ENCODE peak calls at places on chromosome 18, in nine cellular contexts. T, Y, I, R, J, G, O, U and E are unnamed samples.

GRCh38 chr18:11937874-11938478 is 29.9 kb upstream of the MPPE1 start:
- DNase-seq in J (peak), G (peak), U (peak), O (peak), I (peak), R (peak), Y (peak), T (peak), E (peak)

GRCh38 chr18:31661965-31662364 is 22.4 kb downstream of the B4GALT6 start:
- DNase-seq in I (no peak), R (peak), U (no peak), O (no peak), T (no peak), Y (peak), G (no peak), J (no peak), E (no peak)

GRCh38 chr18:75309564-75309963 is 99.0 kb downstream of the TSHZ1 start:
- DNase-seq in G (no peak), T (no peak), Y (no peak), I (no peak), J (no peak), O (no peak), R (no peak), U (no peak), E (no peak)

GRCh38 chr18:60413944-60414547 is 41.5 kb upstream of the MC4R start:
- DNase-seq in O (no peak), G (peak), Y (peak), J (no peak), R (peak), T (no peak), I (peak), U (no peak), E (no peak)

GRCh38 chr18:41268271-41268670 is 686.8 kb upstream of the PIK3C3 start:
- DNase-seq in G (no peak), Y (no peak), T (no peak), J (no peak), R (no peak), U (no peak), I (no peak), O (no peak), E (no peak)

GRCh38 chr18:24023185-24023814 is 8.7 kb downstream of the TTC39C start:
- DNase-seq in G (no peak), O (no peak), T (no peak), J (no peak), R (no peak), I (peak), U (no peak), Y (no peak), E (no peak)

GRCh38 chr18:8603663-8604520 is 5.3 kb upstream of the RAB12 start:
- DNase-seq in O (no peak), U (no peak), I (no peak), T (no peak), G (peak), Y (no peak), R (no peak), J (no peak), E (no peak)

GRCh38 chr18:75810481-75810880 is 383.0 kb upstream of the SMIM21 start:
- DNase-seq in Y (no peak), I (no peak), T (no peak), O (no peak), R (no peak), J (no peak), U (no peak), G (no peak), E (no peak)

GRCh38 chr18:31185551-31185950 is 22.9 kb upstream of the DSC1 start:
- DNase-seq in G (no peak), I (no peak), Y (no peak), T (no peak), R (no peak), U (no peak), O (no peak), J (no peak), E (no peak)

GRCh38 chr18:75504469-75504868 is 77.0 kb upstream of the SMIM21 start:
- DNase-seq in U (no peak), G (no peak), I (no peak), O (no peak), J (no peak), Y (no peak), R (no peak), T (no peak), E (no peak)

GRCh38 chr18:49486959-49487710 is at the start of gene C18orf32:
- DNase-seq in G (peak), T (peak), U (peak), J (peak), R (peak), I (peak), Y (peak), O (peak), E (peak)

GRCh38 chr18:8238507-8238906 is 370.7 kb upstream of the RAB12 start:
- DNase-seq in O (no peak), J (no peak), I (no peak), Y (no peak), T (no peak), R (peak), U (no peak), G (no peak), E (no peak)

GRCh38 chr18:77366067-77366724 is 116.5 kb downstream of the GALR1 start:
- DNase-seq in T (no peak), Y (no peak), J (no peak), R (peak), G (no peak), O (no peak), I (no peak), U (no peak), E (no peak)

GRCh38 chr18:61400714-61401113 is 67.5 kb downstream of the CDH20 start:
- DNase-seq in O (no peak), I (no peak), T (no peak), Y (peak), G (no peak), J (no peak), U (no peak), R (peak), E (no peak)

GRCh38 chr18:21109936-21110666 is 1.5 kb downstream of the ROCK1 start:
- DNase-seq in R (no peak), G (peak), O (no peak), Y (peak), I (no peak), T (no peak), U (no peak), J (no peak), E (no peak)

GRCh38 chr18:9925369-9925768 is 11.6 kb downstream of the VAPA start:
- DNase-seq in I (no peak), R (peak), O (no peak), U (no peak), Y (peak), J (no peak), G (no peak), T (no peak), E (no peak)

GRCh38 chr18:7177131-7177744 is 53.7 kb upstream of the LRRC30 start:
- DNase-seq in G (peak), O (no peak), R (peak), U (no peak), T (no peak), Y (peak), I (peak), J (no peak), E (no peak)

GRCh38 chr18:14942275-14942674 is 194.3 kb downstream of the ANKRD30B start:
- DNase-seq in R (no peak), U (no peak), I (no peak), Y (no peak), O (no peak), J (peak), G (no peak), T (no peak), E (no peak)

GRCh38 chr18:14941256-14941655 is 193.3 kb downstream of the ANKRD30B start:
- DNase-seq in T (no peak), G (no peak), U (no peak), Y (no peak), O (no peak), J (peak), R (no peak), I (no peak), E (no peak)

GRCh38 chr18:14940738-14941137 is 192.8 kb downstream of the ANKRD30B start:
- DNase-seq in O (no peak), I (no peak), G (no peak), T (no peak), J (peak), Y (no peak), U (no peak), R (no peak), E (no peak)

GRCh38 chr18:14943486-14943885 is 195.5 kb downstream of the ANKRD30B start:
- DNase-seq in J (peak), O (no peak), G (no peak), U (no peak), R (no peak), Y (no peak), T (no peak), I (no peak), E (no peak)

DNA sequence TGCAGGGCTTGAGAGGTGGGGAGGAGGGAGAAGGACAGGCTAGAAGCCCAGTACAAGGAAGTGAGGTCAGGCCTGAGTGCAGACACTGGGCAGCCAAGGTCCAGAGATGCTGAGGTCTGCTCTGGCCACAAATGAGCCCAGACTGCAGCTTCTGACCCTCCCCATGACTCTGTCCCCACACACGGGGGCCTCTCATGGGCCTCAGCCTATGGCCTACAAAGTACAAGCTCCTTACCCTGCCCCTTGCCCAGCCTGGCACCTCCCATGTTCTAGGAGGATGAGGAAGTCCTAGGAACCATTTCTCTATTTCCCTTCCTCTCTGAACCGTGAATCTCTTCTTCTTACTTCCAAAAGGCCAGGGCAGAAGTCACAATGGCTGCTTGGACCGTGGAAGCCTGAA is 193.8 kb downstream of the ANKRD30B start:
- DNase-seq in R (no peak), Y (no peak), J (peak), O (no peak), G (no peak), U (no peak), T (no peak), I (no peak), E (no peak)
- H3K27ac ChIP-seq in R (no peak), Y (no peak), J (no peak), O (no peak), G (no peak), U (no peak), T (no peak), I (no peak), E (no peak)

GRCh38 chr18:34909637-34910364 is 131.4 kb upstream of the MAPRE2 start:
- DNase-seq in J (peak), I (no peak), R (no peak), Y (peak), T (peak), U (no peak), O (no peak), G (no peak), E (no peak)
- H3K27ac ChIP-seq in J (peak), I (no peak), R (no peak), Y (no peak), T (no peak), U (no peak), O (no peak), G (no peak), E (no peak)

GRCh38 chr18:59374112-59374511 is 15.0 kb upstream of the LMAN1 start:
- DNase-seq in R (no peak), I (no peak), O (no peak), T (no peak), Y (no peak), G (no peak), U (no peak), J (no peak), E (no peak)

GRCh38 chr18:59380706-59381105 is 21.6 kb upstream of the LMAN1 start:
- DNase-seq in J (no peak), Y (no peak), G (no peak), O (no peak), T (no peak), U (no peak), R (no peak), I (peak), E (no peak)

GRCh38 chr18:59376351-59376935 is 17.4 kb upstream of the LMAN1 start:
- DNase-seq in T (no peak), J (no peak), O (no peak), R (no peak), G (no peak), Y (no peak), U (no peak), I (no peak), E (no peak)

GRCh38 chr18:59379772-59380530 is 20.9 kb upstream of the LMAN1 start:
- DNase-seq in G (no peak), J (no peak), O (no peak), Y (peak), T (no peak), I (no peak), R (peak), U (no peak), E (no peak)

DNA sequence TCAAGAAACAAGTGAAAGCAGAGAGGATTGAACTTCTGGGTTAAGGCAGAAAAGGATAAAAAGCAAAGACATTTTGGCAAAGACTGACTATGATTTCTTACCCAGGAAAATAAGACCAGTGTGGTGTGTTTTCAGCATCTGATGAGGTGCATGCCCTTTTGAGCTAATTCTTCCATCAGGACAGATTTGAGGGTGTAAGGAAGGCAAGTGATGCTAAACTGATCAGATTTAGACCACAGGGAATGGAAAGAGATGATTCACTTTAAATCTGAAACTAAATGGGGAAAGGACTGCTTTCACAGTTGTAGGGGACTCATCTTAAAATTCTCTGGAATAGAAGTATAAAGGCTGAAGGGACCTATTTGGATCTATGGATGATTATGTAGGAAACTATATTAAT is 18.9 kb upstream of the LMAN1 start:
- DNase-seq in G (no peak), J (no peak), Y (no peak), O (no peak), T (no peak), R (no peak), U (no peak), I (no peak), E (no peak)
- H3K27ac ChIP-seq in G (no peak), J (no peak), Y (no peak), O (no peak), T (no peak), R (no peak), U (no peak), I (no peak), E (no peak)

DNA sequence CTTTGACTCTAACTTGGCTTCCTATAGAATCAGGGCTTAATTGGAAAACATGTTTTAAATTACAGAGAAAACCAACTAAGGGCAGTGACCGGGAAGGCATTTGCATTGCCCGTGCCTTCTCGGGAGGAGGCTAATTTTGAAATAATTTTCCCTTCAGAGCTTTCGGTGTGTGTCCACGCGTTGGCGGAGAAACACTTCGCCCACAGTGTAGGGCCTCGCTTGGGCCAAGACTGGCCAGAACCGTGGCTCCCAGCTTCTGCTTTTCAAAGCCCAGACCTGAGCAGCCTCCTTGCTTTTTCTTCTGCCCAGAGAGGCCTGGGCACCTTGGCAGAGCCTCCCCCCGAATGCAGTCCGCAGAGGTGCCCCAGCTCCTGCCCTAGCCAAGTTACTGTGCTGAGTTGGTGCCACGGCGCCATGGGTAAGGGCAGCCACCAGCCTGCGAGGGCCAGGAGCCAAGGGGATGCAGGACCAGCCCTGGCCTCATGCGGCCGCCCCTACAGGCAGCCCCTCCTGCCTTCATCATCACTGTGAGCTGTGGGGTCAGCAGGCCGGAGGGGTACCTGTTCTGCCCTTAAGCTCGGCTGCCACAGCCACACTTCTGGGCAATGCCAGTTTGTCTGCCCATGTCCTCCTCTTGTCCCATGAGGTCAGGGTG is 57.4 kb downstream of the NFATC1 start:
- DNase-seq in O (no peak), J (no peak), T (no peak), G (no peak), I (no peak), U (no peak), R (no peak), Y (no peak), E (no peak)
- H3K27ac ChIP-seq in O (no peak), J (no peak), T (no peak), G (no peak), I (no peak), U (no peak), R (no peak), Y (no peak), E (peak)

DNA sequence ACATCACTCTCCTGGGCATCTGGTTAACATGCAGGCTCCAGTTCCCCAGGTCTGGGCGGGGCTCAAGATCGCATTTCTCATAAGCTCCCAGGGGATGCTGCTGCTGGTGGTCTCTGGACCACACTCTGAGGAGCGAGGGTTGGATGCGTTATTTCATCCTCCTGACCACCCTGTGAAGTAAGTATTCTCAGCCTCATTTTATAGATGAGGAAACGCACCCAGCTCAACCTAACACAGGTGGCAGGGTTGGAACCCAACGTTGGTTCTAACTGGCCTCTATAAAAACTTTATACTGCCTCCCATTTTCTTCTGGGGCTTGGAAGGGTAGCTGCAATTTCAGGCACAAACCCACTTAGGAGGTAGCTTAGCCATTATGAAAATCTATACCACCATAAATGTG is 120.5 kb downstream of the FAM210A start:
- DNase-seq in U (no peak), O (no peak), R (no peak), G (no peak), Y (no peak), T (no peak), I (no peak), J (no peak), E (no peak)
- H3K27ac ChIP-seq in U (no peak), O (no peak), R (no peak), G (no peak), Y (no peak), T (no peak), I (no peak), J (no peak), E (no peak)

GRCh38 chr18:26575865-26576217 is 27.5 kb upstream of the KCTD1 start:
- DNase-seq in Y (no peak), R (no peak), J (no peak), I (peak), T (no peak), G (no peak), U (no peak), O (no peak), E (no peak)
- H3K27ac ChIP-seq in Y (no peak), R (no peak), J (no peak), I (peak), T (no peak), G (no peak), U (no peak), O (no peak), E (no peak)

GRCh38 chr18:45167631-45168225 is 447.5 kb upstream of the SLC14A2 start:
- DNase-seq in Y (peak), R (peak), I (no peak), G (no peak), U (no peak), T (no peak), O (no peak), J (no peak), E (no peak)

GRCh38 chr18:45166341-45167108 is 448.8 kb upstream of the SLC14A2 start:
- DNase-seq in Y (peak), G (no peak), I (peak), J (no peak), T (no peak), O (peak), U (no peak), R (peak), E (no peak)

GRCh38 chr18:45168883-45169585 is 446.2 kb upstream of the SLC14A2 start:
- DNase-seq in U (no peak), G (no peak), J (no peak), R (peak), T (no peak), Y (peak), O (no peak), I (no peak), E (no peak)

GRCh38 chr18:45165871-45166270 is 449.4 kb upstream of the SLC14A2 start:
- DNase-seq in I (no peak), J (no peak), Y (no peak), T (no peak), R (no peak), O (no peak), G (no peak), U (no peak), E (no peak)

DNA sequence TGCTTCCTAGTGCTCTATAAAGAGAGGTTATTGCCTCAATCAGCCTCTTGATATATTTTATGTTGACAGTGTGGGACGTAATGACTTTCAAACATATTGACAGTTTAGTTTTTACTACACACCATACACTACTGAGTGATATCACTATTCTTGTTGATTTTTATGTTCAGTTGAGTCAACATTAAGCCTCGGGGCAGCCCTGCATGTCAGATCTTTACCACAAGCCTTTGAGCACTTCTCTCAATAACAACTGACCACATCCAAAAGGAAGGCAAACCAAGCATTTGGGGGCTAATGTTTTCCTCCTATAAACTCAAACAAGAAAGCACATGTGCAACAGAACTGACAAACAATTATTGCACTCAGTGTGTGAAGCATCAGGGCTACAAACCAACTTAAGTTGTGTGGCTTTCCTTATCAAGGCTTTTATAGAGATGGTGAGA is 448.1 kb upstream of the SLC14A2 start:
- DNase-seq in O (no peak), U (no peak), I (no peak), T (no peak), R (no peak), G (no peak), J (no peak), Y (peak), E (no peak)
- H3K27ac ChIP-seq in O (no peak), U (no peak), I (peak), T (no peak), R (no peak), G (no peak), J (no peak), Y (no peak), E (no peak)

DNA sequence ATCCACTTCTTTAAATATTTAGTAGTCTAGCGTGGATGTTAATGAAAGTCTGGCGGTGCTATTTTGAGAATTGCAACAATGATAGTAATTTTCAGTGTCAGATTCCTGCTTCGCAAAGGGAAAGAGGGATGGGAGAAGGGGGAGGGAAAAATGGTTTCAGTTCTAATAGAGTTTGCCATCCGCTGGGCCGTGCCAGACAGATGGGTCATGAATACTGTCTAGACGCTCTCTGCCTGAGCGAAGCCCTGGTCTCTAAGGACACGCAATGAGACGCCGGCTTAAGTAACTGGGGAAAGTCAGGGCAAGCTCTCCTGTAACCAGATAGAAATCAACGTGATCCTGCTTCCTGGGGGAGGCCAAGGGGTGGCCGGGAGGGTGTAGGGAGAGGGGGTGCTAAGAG is 229.1 kb downstream of the LDLRAD4 start:
- DNase-seq in Y (peak), R (peak), I (no peak), O (no peak), U (no peak), G (no peak), T (peak), J (peak), E (peak)
- H3K27ac ChIP-seq in Y (no peak), R (no peak), I (no peak), O (no peak), U (no peak), G (no peak), T (peak), J (peak), E (peak)